ENCODE peak calls at places on chromosomes 6 and 20, in six cellular contexts. Z is AG09309, T is astrocyte of the spinal cord, F is endothelial cell of umbilical vein, O is heart right ventricle, E is lower lobe of right lung. X is an unnamed sample.

GRCh38 chr20:13858496-13859270 is 73.9 kb downstream of the NDUFAF5 start:
- DNase-seq in F (no peak), O (no peak), Z (no peak), E (no peak), T (no peak), X (no peak)

GRCh38 chr20:33131949-33132822 is 35.8 kb upstream of the BPIFA2 start:
- DNase-seq in E (no peak), T (no peak), O (no peak), F (no peak), Z (no peak), X (no peak)

GRCh38 chr20:37845261-37845681 is 57.7 kb upstream of the VSTM2L start:
- DNase-seq in T (no peak), F (no peak), O (peak; percentile 58), E (no peak), Z (no peak), X (no peak)

GRCh38 chr20:50427740-50428462 is 82.3 kb upstream of the PTPN1 start:
- DNase-seq in E (no peak), F (peak; percentile 44), Z (no peak), T (no peak), O (peak; percentile 45), X (no peak)

GRCh38 chr20:57650756-57651483 is 30.7 kb upstream of the ZBP1 start:
- DNase-seq in E (peak; percentile 30), Z (no peak), T (no peak), O (no peak), F (no peak), X (no peak)

GRCh38 chr6:40947876-40948514 is 91.0 kb downstream of the UNC5CL start:
- DNase-seq in O (no peak), Z (no peak), E (no peak), T (peak; percentile 86), F (peak; percentile 71), X (peak; percentile 52)

GRCh38 chr6:138957484-138957883 is 30.6 kb downstream of the REPS1 start:
- DNase-seq in F (no peak), O (no peak), E (no peak), Z (no peak), T (peak; percentile 52), X (no peak)

GRCh38 chr6:168417158-168417557 is 23.8 kb upstream of the SMOC2 start:
- DNase-seq in E (no peak), O (peak; percentile 38), T (no peak), Z (no peak), F (no peak), X (no peak)

GRCh38 chr20:62238569-62239277 is 402 bp downstream of the OSBPL2 start:
- DNase-seq in F (peak; percentile 24), T (no peak), Z (no peak), O (no peak), E (peak; percentile 63), X (no peak)

GRCh38 chr20:6395695-6396094 is 272.9 kb upstream of the FERMT1 start:
- DNase-seq in O (no peak), T (peak; percentile 43), E (no peak), F (no peak), Z (no peak), X (no peak)

GRCh38 chr6:131914967-131915751 is 36.0 kb downstream of the CCN2 start:
- DNase-seq in F (peak; percentile 79), O (no peak), T (peak; percentile 85), E (no peak), Z (no peak), X (peak; percentile 46)

GRCh38 chr6:13803581-13803980 is 10.8 kb downstream of the MCUR1 start:
- DNase-seq in E (no peak), Z (no peak), T (no peak), O (no peak), F (no peak), X (no peak)

GRCh38 chr6:93786474-93787330 is 367.3 kb upstream of the EPHA7 start:
- DNase-seq in O (no peak), Z (no peak), F (peak; percentile 2), E (no peak), T (peak; percentile 58), X (no peak)

GRCh38 chr6:73580247-73581149 is 59.7 kb upstream of the EEF1A1 start:
- DNase-seq in E (peak; percentile 85), O (peak; percentile 71), F (peak; percentile 99), Z (peak; percentile 98), T (peak; percentile 99), X (peak; percentile 94)

GRCh38 chr20:45017859-45018258 is 51.5 kb downstream of the STK4 start:
- DNase-seq in E (no peak), F (no peak), Z (no peak), T (peak; percentile 62), O (no peak), X (no peak)

GRCh38 chr6:146901940-146902816 is 302.0 kb upstream of the STXBP5 start:
- DNase-seq in Z (no peak), T (no peak), E (no peak), F (peak; percentile 12), O (no peak), X (no peak)

GRCh38 chr6:151869787-151870186 is 62.3 kb downstream of the ESR1 start:
- DNase-seq in Z (no peak), T (no peak), F (no peak), E (no peak), O (no peak), X (no peak)

GRCh38 chr20:59004763-59005522 is 2.1 kb downstream of the CTSZ start:
- DNase-seq in T (no peak), F (peak; percentile 63), E (peak; percentile 87), O (peak; percentile 64), Z (no peak), X (no peak)

GRCh38 chr6:50822078-50822476 is 3.4 kb downstream of the TFAP2B start:
- DNase-seq in E (no peak), T (no peak), F (no peak), Z (no peak), O (no peak), X (no peak)

GRCh38 chr20:4076671-4077070 is 61.3 kb upstream of the RNF24 start:
- DNase-seq in E (no peak), O (no peak), T (peak; percentile 91), Z (peak; percentile 72), F (peak; percentile 85), X (peak; percentile 80)

GRCh38 chr20:19858972-19859371 is 100.9 kb downstream of the RIN2 start:
- DNase-seq in Z (peak; percentile 48), F (no peak), E (no peak), T (peak; percentile 60), O (no peak), X (peak; percentile 37)

GRCh38 chr20:40880063-40880715 is 148.4 kb upstream of the TOP1 start:
- DNase-seq in E (no peak), O (no peak), T (no peak), F (no peak), Z (no peak), X (no peak)

GRCh38 chr6:44898296-44898930 is 429.7 kb upstream of the RUNX2 start:
- DNase-seq in E (no peak), T (peak; percentile 74), O (no peak), Z (peak; percentile 42), F (no peak), X (peak; percentile 15)

GRCh38 chr6:75691012-75691411 is 58.0 kb upstream of the MYO6 start:
- DNase-seq in O (no peak), E (no peak), Z (no peak), F (no peak), T (peak; percentile 8), X (peak; percentile 2)

DNA sequence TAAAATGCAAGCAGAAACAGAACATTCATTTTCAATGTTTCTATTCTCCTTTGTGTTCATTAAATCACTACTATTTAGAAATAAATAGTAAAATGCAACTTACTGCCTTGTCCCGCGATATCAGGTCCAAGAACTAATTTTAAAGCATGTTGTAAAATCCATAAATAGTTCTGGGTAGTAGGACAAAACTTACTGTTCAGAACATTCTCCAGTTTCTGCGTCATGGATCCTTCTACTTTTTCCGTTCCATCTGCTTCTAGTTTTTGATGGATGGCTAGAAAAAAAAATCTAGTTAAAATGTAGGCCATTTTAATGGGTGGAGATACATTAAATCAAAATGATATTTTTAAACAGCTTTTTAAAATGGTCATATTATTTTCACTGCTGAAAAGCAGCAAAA is 47.0 kb downstream of the HUS1B start:
- DNase-seq in F (no peak), O (no peak), T (no peak), E (no peak), Z (no peak), X (no peak)
- H3K4me3 ChIP-seq in F (no peak overlapping the region), O (no peak overlapping the region), T (no peak overlapping the region), E (no peak overlapping the region), Z (no peak overlapping the region), X (no peak overlapping the region)

DNA sequence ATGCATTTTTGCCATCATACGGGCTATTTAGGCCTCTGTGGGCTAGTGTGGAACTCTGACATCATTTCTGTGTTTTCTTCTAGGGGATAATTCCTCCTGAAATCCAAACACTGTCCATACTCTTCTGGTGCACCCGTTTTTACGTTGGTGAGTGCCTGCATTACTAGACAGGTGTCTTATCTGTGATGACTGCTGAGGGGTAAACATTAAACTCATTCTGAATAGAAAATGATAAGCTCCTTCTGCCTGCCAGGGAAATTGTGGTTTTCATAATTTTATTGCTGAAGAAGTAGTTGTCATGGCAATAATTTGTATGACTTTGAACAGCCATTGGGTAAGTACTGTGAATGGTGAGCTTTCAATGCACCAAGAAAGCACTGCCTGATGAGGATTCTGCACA is 705.6 kb downstream of the UTRN start:
- DNase-seq in E (no peak), T (no peak), O (no peak), Z (no peak), F (no peak), X (no peak)
- H3K4me3 ChIP-seq in E (no peak overlapping the region), T (no peak overlapping the region), O (no peak overlapping the region), Z (no peak overlapping the region), F (no peak overlapping the region), X (no peak overlapping the region)

DNA sequence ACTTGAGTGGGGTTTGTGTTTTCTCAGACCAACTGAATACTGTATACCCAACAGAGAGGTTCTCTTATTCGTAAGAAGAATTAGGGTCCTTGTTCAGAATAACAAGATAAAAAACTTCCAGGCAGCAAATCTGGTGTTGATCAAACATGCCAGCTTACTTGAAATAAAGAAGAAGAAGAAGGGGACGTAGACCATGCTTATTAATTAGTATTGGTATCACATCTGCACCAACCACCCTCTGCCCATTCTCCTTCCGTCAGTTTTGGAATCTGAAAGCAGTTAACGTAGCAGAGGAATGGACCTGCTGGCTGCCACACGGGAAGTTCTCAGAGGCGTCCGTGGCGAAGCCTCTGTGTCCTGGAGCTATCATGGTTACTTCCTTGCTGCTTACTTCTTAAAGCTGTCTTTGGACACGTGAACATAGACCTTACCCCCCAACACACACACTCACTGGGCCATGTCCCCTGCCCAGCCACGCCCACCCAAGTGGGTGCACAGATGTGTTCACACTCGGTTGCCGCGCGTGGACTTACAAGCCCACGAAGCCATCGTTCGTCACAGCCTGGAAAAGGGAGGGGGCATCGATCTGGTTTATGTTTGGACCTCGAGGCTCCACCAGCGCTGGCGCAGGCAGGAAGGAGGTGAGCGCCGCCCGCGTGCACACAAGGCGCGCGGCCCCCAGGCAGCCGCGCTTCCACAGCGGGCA is 4.1 kb upstream of the DLL1 start:
- DNase-seq in T (no peak), E (no peak), Z (no peak), F (no peak), O (no peak), X (no peak)
- H3K4me3 ChIP-seq in T (peak overlapping the region; percentile 27), E (peak overlapping the region; percentile 59), Z (no peak overlapping the region), F (peak overlapping the region; percentile 34), O (peak overlapping the region; percentile 40), X (peak overlapping the region; percentile 47)

DNA sequence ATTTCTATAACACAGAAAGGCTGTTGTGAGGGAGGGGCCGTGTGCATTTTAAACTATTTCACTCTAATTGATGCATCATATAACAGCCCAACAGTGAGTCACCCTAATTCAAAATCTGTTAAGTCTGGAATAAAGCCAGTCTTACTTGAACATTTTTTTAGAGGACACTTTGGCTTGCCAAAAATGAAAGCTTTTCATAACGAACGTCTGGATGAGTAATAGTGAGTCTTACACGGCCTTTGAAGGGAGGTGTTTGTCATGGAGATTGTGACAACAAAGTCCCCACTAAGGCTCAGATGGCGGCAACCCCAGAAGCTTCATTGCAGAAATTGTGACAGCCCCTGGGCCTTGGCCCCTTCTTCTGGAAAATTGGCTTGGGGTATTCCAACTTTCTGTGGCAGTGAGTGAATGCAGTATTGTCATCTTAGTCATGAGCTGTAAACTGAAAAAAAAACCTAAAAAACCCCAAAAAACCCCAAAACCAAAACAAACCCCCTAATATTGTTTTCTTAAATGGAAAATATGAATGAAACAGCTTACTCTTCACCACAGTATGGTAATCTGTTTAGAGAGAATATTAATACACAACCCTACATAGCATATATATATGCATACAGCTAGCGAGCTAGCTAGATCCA is 92.6 kb upstream of the CLDN20 start:
- DNase-seq in E (no peak), Z (peak; percentile 85), F (peak; percentile 93), O (no peak), T (peak; percentile 93), X (peak; percentile 71)
- H3K4me3 ChIP-seq in E (peak overlapping the region; percentile 18), Z (no peak overlapping the region), F (peak overlapping the region; percentile 27), O (no peak overlapping the region), T (peak overlapping the region; percentile 3), X (no peak overlapping the region)